ENCODE peak calls at places on chromosome X, in ten cellular contexts. One of them, this sample, is unnamed.

GRCh38 chrX:118254611-118255010 is 91.3 kb upstream of the WDR44 start:
- DNase-seq in KG1: peak; percentile 0
- DNase-seq in SK-N-SH: peak; percentile 38
- DNase-seq in mesenchymal stem cell: peak; percentile 26
- DNase-seq in HCT116: peak; percentile 18
- DNase-seq in cardiac fibroblast: peak; percentile 65
- DNase-seq in amniotic stem cell: peak; percentile 1
- DNase-seq in epithelial cell of esophagus: peak; percentile 48
- DNase-seq in fibroblast of the aortic adventitia: peak; percentile 66
- DNase-seq in NB4: peak; percentile 58
- DNase-seq in this sample: peak; percentile 22

GRCh38 chrX:53984895-53985294 is 59.4 kb downstream of the PHF8 start:
- DNase-seq in cardiac fibroblast: no peak
- DNase-seq in fibroblast of the aortic adventitia: no peak
- DNase-seq in SK-N-SH: no peak
- DNase-seq in amniotic stem cell: no peak
- DNase-seq in HCT116: no peak
- DNase-seq in KG1: no peak
- DNase-seq in NB4: no peak
- DNase-seq in mesenchymal stem cell: no peak
- DNase-seq in epithelial cell of esophagus: no peak
- DNase-seq in this sample: no peak

GRCh38 chrX:96183843-96184242 is 500.8 kb upstream of the DIAPH2 start:
- DNase-seq in NB4: peak; percentile 4
- DNase-seq in HCT116: no peak
- DNase-seq in cardiac fibroblast: peak; percentile 31
- DNase-seq in mesenchymal stem cell: peak; percentile 0
- DNase-seq in epithelial cell of esophagus: no peak
- DNase-seq in SK-N-SH: no peak
- DNase-seq in KG1: no peak
- DNase-seq in amniotic stem cell: no peak
- DNase-seq in fibroblast of the aortic adventitia: peak; percentile 19
- DNase-seq in this sample: no peak

GRCh38 chrX:15848576-15848975 is 6.0 kb downstream of the AP1S2 start:
- DNase-seq in cardiac fibroblast: no peak
- DNase-seq in HCT116: no peak
- DNase-seq in NB4: no peak
- DNase-seq in fibroblast of the aortic adventitia: no peak
- DNase-seq in amniotic stem cell: no peak
- DNase-seq in SK-N-SH: no peak
- DNase-seq in mesenchymal stem cell: no peak
- DNase-seq in KG1: no peak
- DNase-seq in epithelial cell of esophagus: no peak
- DNase-seq in this sample: no peak

GRCh38 chrX:776061-776460 is 145.5 kb downstream of the SHOX start:
- DNase-seq in epithelial cell of esophagus: no peak
- DNase-seq in HCT116: no peak
- DNase-seq in NB4: no peak
- DNase-seq in amniotic stem cell: no peak
- DNase-seq in KG1: no peak
- DNase-seq in SK-N-SH: no peak
- DNase-seq in cardiac fibroblast: no peak
- DNase-seq in mesenchymal stem cell: no peak
- DNase-seq in fibroblast of the aortic adventitia: no peak
- DNase-seq in this sample: no peak

GRCh38 chrX:123291623-123292022 is 107.5 kb downstream of the GRIA3 start:
- DNase-seq in cardiac fibroblast: no peak
- DNase-seq in KG1: no peak
- DNase-seq in SK-N-SH: peak; percentile 3
- DNase-seq in fibroblast of the aortic adventitia: peak; percentile 12
- DNase-seq in epithelial cell of esophagus: no peak
- DNase-seq in NB4: no peak
- DNase-seq in amniotic stem cell: no peak
- DNase-seq in mesenchymal stem cell: no peak
- DNase-seq in HCT116: no peak
- DNase-seq in this sample: no peak

GRCh38 chrX:148871422-148872152 is 371.2 kb downstream of the AFF2 start:
- DNase-seq in cardiac fibroblast: peak; percentile 78
- DNase-seq in KG1: no peak
- DNase-seq in HCT116: no peak
- DNase-seq in fibroblast of the aortic adventitia: peak; percentile 83
- DNase-seq in NB4: peak; percentile 3
- DNase-seq in epithelial cell of esophagus: peak; percentile 53
- DNase-seq in amniotic stem cell: no peak
- DNase-seq in mesenchymal stem cell: no peak
- DNase-seq in SK-N-SH: no peak
- DNase-seq in this sample: no peak

GRCh38 chrX:38701073-38701472 is 100.2 kb upstream of the MID1IP1 start:
- DNase-seq in amniotic stem cell: no peak
- DNase-seq in KG1: no peak
- DNase-seq in SK-N-SH: no peak
- DNase-seq in epithelial cell of esophagus: no peak
- DNase-seq in mesenchymal stem cell: no peak
- DNase-seq in fibroblast of the aortic adventitia: no peak
- DNase-seq in NB4: no peak
- DNase-seq in cardiac fibroblast: no peak
- DNase-seq in HCT116: no peak
- DNase-seq in this sample: no peak

GRCh38 chrX:103585421-103586313 is at the start of gene TCEAL4:
- DNase-seq in amniotic stem cell: no peak
- DNase-seq in HCT116: no peak
- DNase-seq in epithelial cell of esophagus: peak; percentile 17
- DNase-seq in SK-N-SH: peak; percentile 71
- DNase-seq in cardiac fibroblast: no peak
- DNase-seq in NB4: no peak
- DNase-seq in fibroblast of the aortic adventitia: peak; percentile 21
- DNase-seq in mesenchymal stem cell: peak; percentile 28
- DNase-seq in KG1: no peak
- DNase-seq in this sample: peak; percentile 6

GRCh38 chrX:138745215-138745614 is 33.7 kb upstream of the FGF13 start:
- DNase-seq in cardiac fibroblast: peak; percentile 62
- DNase-seq in KG1: peak; percentile 1
- DNase-seq in NB4: peak; percentile 52
- DNase-seq in HCT116: no peak
- DNase-seq in epithelial cell of esophagus: peak; percentile 55
- DNase-seq in fibroblast of the aortic adventitia: peak; percentile 71
- DNase-seq in amniotic stem cell: no peak
- DNase-seq in SK-N-SH: peak; percentile 14
- DNase-seq in mesenchymal stem cell: peak; percentile 20
- DNase-seq in this sample: peak; percentile 29

GRCh38 chrX:41785685-41786084 is 61.7 kb downstream of the GPR82 start:
- DNase-seq in HCT116: no peak
- DNase-seq in amniotic stem cell: no peak
- DNase-seq in fibroblast of the aortic adventitia: no peak
- DNase-seq in cardiac fibroblast: peak; percentile 42
- DNase-seq in NB4: no peak
- DNase-seq in KG1: no peak
- DNase-seq in SK-N-SH: no peak
- DNase-seq in mesenchymal stem cell: no peak
- DNase-seq in epithelial cell of esophagus: peak; percentile 46
- DNase-seq in this sample: no peak

GRCh38 chrX:56783450-56783831 is 54.4 kb downstream of the NBDY start:
- DNase-seq in KG1: no peak
- DNase-seq in mesenchymal stem cell: no peak
- DNase-seq in SK-N-SH: peak; percentile 42
- DNase-seq in fibroblast of the aortic adventitia: peak; percentile 89
- DNase-seq in HCT116: no peak
- DNase-seq in cardiac fibroblast: no peak
- DNase-seq in epithelial cell of esophagus: no peak
- DNase-seq in amniotic stem cell: no peak
- DNase-seq in NB4: no peak
- DNase-seq in this sample: peak; percentile 57

GRCh38 chrX:48509245-48509590 is 426 bp downstream of the PORCN start:
- DNase-seq in epithelial cell of esophagus: no peak
- DNase-seq in HCT116: no peak
- DNase-seq in fibroblast of the aortic adventitia: no peak
- DNase-seq in SK-N-SH: peak; percentile 48
- DNase-seq in NB4: no peak
- DNase-seq in cardiac fibroblast: no peak
- DNase-seq in amniotic stem cell: no peak
- DNase-seq in KG1: no peak
- DNase-seq in mesenchymal stem cell: no peak
- DNase-seq in this sample: no peak

GRCh38 chrX:64191281-64192010 is 14.1 kb downstream of the AMER1 start:
- DNase-seq in NB4: no peak
- DNase-seq in epithelial cell of esophagus: no peak
- DNase-seq in fibroblast of the aortic adventitia: no peak
- DNase-seq in mesenchymal stem cell: no peak
- DNase-seq in amniotic stem cell: no peak
- DNase-seq in HCT116: no peak
- DNase-seq in cardiac fibroblast: no peak
- DNase-seq in KG1: no peak
- DNase-seq in SK-N-SH: no peak
- DNase-seq in this sample: no peak

GRCh38 chrX:20189171-20189570 is 47.5 kb upstream of the EIF1AX start:
- DNase-seq in SK-N-SH: no peak
- DNase-seq in fibroblast of the aortic adventitia: no peak
- DNase-seq in KG1: no peak
- DNase-seq in cardiac fibroblast: no peak
- DNase-seq in mesenchymal stem cell: no peak
- DNase-seq in epithelial cell of esophagus: no peak
- DNase-seq in HCT116: no peak
- DNase-seq in NB4: no peak
- DNase-seq in amniotic stem cell: no peak
- DNase-seq in this sample: no peak

GRCh38 chrX:127947450-127947849 is 104.8 kb downstream of the ACTRT1 start:
- DNase-seq in amniotic stem cell: no peak
- DNase-seq in mesenchymal stem cell: no peak
- DNase-seq in KG1: no peak
- DNase-seq in SK-N-SH: no peak
- DNase-seq in HCT116: no peak
- DNase-seq in fibroblast of the aortic adventitia: no peak
- DNase-seq in NB4: no peak
- DNase-seq in epithelial cell of esophagus: no peak
- DNase-seq in cardiac fibroblast: no peak
- DNase-seq in this sample: no peak

GRCh38 chrX:149518236-149518635 is 13.1 kb upstream of the IDS start:
- DNase-seq in NB4: no peak
- DNase-seq in amniotic stem cell: no peak
- DNase-seq in epithelial cell of esophagus: no peak
- DNase-seq in HCT116: no peak
- DNase-seq in SK-N-SH: no peak
- DNase-seq in KG1: no peak
- DNase-seq in fibroblast of the aortic adventitia: no peak
- DNase-seq in cardiac fibroblast: no peak
- DNase-seq in mesenchymal stem cell: no peak
- DNase-seq in this sample: no peak

GRCh38 chrX:40964008-40964407 is 121.2 kb upstream of the USP9X start:
- DNase-seq in KG1: no peak
- DNase-seq in SK-N-SH: no peak
- DNase-seq in fibroblast of the aortic adventitia: no peak
- DNase-seq in cardiac fibroblast: no peak
- DNase-seq in NB4: no peak
- DNase-seq in amniotic stem cell: no peak
- DNase-seq in epithelial cell of esophagus: no peak
- DNase-seq in mesenchymal stem cell: no peak
- DNase-seq in HCT116: no peak
- DNase-seq in this sample: no peak

This sample was measured in GDM1.